ENCODE peak calls at places on chromosomes 12 and 14, in eight cellular contexts. One of them, this sample, is unnamed.
A peak's percentile ranks its signal among the peaks of the same experiment; 100 is the strongest.

GRCh38 chr14:95155044-95155443 is 2.3 kb downstream of the DICER1 start:
- DNase-seq in epithelial cell of esophagus: no peak
- DNase-seq in adrenal gland: no peak
- DNase-seq in GM12878: no peak
- DNase-seq in sigmoid colon: no peak
- DNase-seq in dorsolateral prefrontal cortex: no peak
- DNase-seq in right atrium auricular region: no peak
- DNase-seq in fibroblast of the aortic adventitia: no peak
- DNase-seq in this sample: no peak

GRCh38 chr14:99131632-99132271 is 140.2 kb downstream of the BCL11B start:
- DNase-seq in GM12878: no peak
- DNase-seq in fibroblast of the aortic adventitia: no peak
- DNase-seq in adrenal gland: no peak
- DNase-seq in epithelial cell of esophagus: no peak
- DNase-seq in sigmoid colon: peak; percentile 43
- DNase-seq in dorsolateral prefrontal cortex: no peak
- DNase-seq in right atrium auricular region: peak; percentile 50
- DNase-seq in this sample: no peak

GRCh38 chr12:57215668-57216013 is 953 bp upstream of the NXPH4 start:
- DNase-seq in epithelial cell of esophagus: peak; percentile 53
- DNase-seq in sigmoid colon: no peak
- DNase-seq in dorsolateral prefrontal cortex: no peak
- DNase-seq in right atrium auricular region: no peak
- DNase-seq in adrenal gland: no peak
- DNase-seq in fibroblast of the aortic adventitia: peak; percentile 38
- DNase-seq in GM12878: no peak
- DNase-seq in this sample: no peak

GRCh38 chr12:67426067-67426466 is 156.9 kb downstream of the CAND1 start:
- DNase-seq in sigmoid colon: no peak
- DNase-seq in right atrium auricular region: no peak
- DNase-seq in dorsolateral prefrontal cortex: no peak
- DNase-seq in adrenal gland: peak; percentile 20
- DNase-seq in GM12878: no peak
- DNase-seq in epithelial cell of esophagus: peak; percentile 24
- DNase-seq in fibroblast of the aortic adventitia: peak; percentile 92
- DNase-seq in this sample: no peak

GRCh38 chr12:479161-479560 is 19.4 kb downstream of the B4GALNT3 start:
- DNase-seq in GM12878: no peak
- DNase-seq in adrenal gland: no peak
- DNase-seq in sigmoid colon: no peak
- DNase-seq in fibroblast of the aortic adventitia: no peak
- DNase-seq in epithelial cell of esophagus: no peak
- DNase-seq in right atrium auricular region: no peak
- DNase-seq in dorsolateral prefrontal cortex: no peak
- DNase-seq in this sample: no peak

GRCh38 chr14:49134940-49135339 is 451.2 kb downstream of the RPS29 start:
- DNase-seq in epithelial cell of esophagus: no peak
- DNase-seq in fibroblast of the aortic adventitia: no peak
- DNase-seq in adrenal gland: no peak
- DNase-seq in right atrium auricular region: no peak
- DNase-seq in sigmoid colon: no peak
- DNase-seq in GM12878: no peak
- DNase-seq in dorsolateral prefrontal cortex: no peak
- DNase-seq in this sample: no peak

GRCh38 chr12:80551897-80552296 is 107.9 kb downstream of the PTPRQ start:
- DNase-seq in GM12878: no peak
- DNase-seq in adrenal gland: peak; percentile 21
- DNase-seq in dorsolateral prefrontal cortex: no peak
- DNase-seq in right atrium auricular region: no peak
- DNase-seq in epithelial cell of esophagus: peak; percentile 91
- DNase-seq in sigmoid colon: no peak
- DNase-seq in fibroblast of the aortic adventitia: peak; percentile 97
- DNase-seq in this sample: peak; percentile 99

GRCh38 chr12:98808243-98808895 is 163.3 kb downstream of the APAF1 start:
- DNase-seq in GM12878: no peak
- DNase-seq in sigmoid colon: no peak
- DNase-seq in fibroblast of the aortic adventitia: no peak
- DNase-seq in dorsolateral prefrontal cortex: no peak
- DNase-seq in adrenal gland: no peak
- DNase-seq in right atrium auricular region: no peak
- DNase-seq in epithelial cell of esophagus: no peak
- DNase-seq in this sample: no peak

GRCh38 chr14:97833291-97833690 is 1036.1 kb downstream of the VRK1 start:
- DNase-seq in epithelial cell of esophagus: no peak
- DNase-seq in adrenal gland: no peak
- DNase-seq in fibroblast of the aortic adventitia: no peak
- DNase-seq in dorsolateral prefrontal cortex: no peak
- DNase-seq in sigmoid colon: no peak
- DNase-seq in right atrium auricular region: no peak
- DNase-seq in GM12878: no peak
- DNase-seq in this sample: no peak

GRCh38 chr12:121383601-121384019 is 16.3 kb upstream of the RNF34 start:
- DNase-seq in epithelial cell of esophagus: no peak
- DNase-seq in fibroblast of the aortic adventitia: no peak
- DNase-seq in right atrium auricular region: no peak
- DNase-seq in sigmoid colon: no peak
- DNase-seq in dorsolateral prefrontal cortex: no peak
- DNase-seq in adrenal gland: no peak
- DNase-seq in GM12878: no peak
- DNase-seq in this sample: no peak

GRCh38 chr14:69464829-69465228 is 19.7 kb upstream of the PLEKHD1 start:
- DNase-seq in dorsolateral prefrontal cortex: no peak
- DNase-seq in GM12878: no peak
- DNase-seq in epithelial cell of esophagus: no peak
- DNase-seq in sigmoid colon: no peak
- DNase-seq in adrenal gland: no peak
- DNase-seq in right atrium auricular region: no peak
- DNase-seq in fibroblast of the aortic adventitia: peak; percentile 89
- DNase-seq in this sample: peak; percentile 25

GRCh38 chr14:103130965-103131364 is 7.7 kb downstream of the TNFAIP2 start:
- DNase-seq in epithelial cell of esophagus: peak; percentile 72
- DNase-seq in dorsolateral prefrontal cortex: no peak
- DNase-seq in fibroblast of the aortic adventitia: peak; percentile 87
- DNase-seq in adrenal gland: peak; percentile 73
- DNase-seq in GM12878: no peak
- DNase-seq in right atrium auricular region: no peak
- DNase-seq in sigmoid colon: peak; percentile 89
- DNase-seq in this sample: peak; percentile 66

DNA sequence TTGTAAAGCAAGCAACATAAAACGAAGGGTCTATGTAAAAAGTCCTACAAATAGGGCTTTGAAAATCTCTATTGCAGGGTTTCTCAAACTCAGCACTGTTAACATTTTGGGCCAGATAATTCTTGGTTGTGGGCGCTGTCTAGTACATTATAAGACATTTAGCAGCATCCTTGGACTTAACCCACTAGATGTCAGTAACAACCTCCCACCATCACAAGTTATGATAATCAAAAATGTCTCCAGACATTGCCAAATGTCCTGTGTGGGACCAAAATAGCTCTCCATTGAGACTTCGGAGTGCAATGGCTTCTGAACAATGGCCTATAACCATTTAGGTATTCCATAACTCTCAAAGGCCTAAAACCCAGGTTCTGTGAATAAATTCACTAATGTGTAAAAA is 22.9 kb upstream of the DHRS7 start:
- DNase-seq in dorsolateral prefrontal cortex: no peak
- DNase-seq in GM12878: no peak
- DNase-seq in sigmoid colon: no peak
- DNase-seq in fibroblast of the aortic adventitia: peak; percentile 11
- DNase-seq in adrenal gland: no peak
- DNase-seq in epithelial cell of esophagus: peak; percentile 8
- DNase-seq in right atrium auricular region: no peak
- DNase-seq in this sample: no peak
- TF ChIP-seq CTCF in dorsolateral prefrontal cortex: no peak
- TF ChIP-seq CTCF in GM12878: peak; percentile 36
- TF ChIP-seq CTCF in sigmoid colon: no peak
- TF ChIP-seq CTCF in fibroblast of the aortic adventitia: peak; percentile 5
- TF ChIP-seq CTCF in adrenal gland: no peak
- TF ChIP-seq CTCF in epithelial cell of esophagus: peak; percentile 20
- TF ChIP-seq CTCF in right atrium auricular region: no peak
- TF ChIP-seq CTCF in this sample: no peak

DNA sequence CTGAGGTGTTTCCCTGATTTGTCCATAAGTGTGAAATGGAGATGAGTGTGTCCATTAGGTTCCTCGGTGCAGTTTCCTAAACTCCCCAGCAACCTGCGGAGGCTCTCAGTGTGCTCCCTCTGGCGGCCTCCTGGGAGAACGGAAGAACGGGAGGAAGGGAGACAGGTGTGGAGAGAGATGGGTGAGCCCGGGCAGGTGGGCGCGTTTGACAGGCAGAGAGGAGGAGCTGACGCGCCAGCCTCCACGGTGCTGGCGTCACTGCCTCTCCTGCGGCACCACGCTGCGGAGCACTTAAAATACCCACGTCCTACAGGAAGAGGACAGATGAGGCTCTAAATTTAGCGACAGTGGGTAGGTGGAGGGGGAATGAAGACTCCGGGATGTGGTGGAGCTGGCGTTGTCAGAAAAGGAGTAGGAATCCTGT is 26.8 kb upstream of the PEX5 start:
- DNase-seq in GM12878: no peak
- DNase-seq in sigmoid colon: peak; percentile 60
- DNase-seq in dorsolateral prefrontal cortex: peak; percentile 58
- DNase-seq in fibroblast of the aortic adventitia: peak; percentile 11
- DNase-seq in right atrium auricular region: no peak
- DNase-seq in adrenal gland: peak; percentile 37
- DNase-seq in epithelial cell of esophagus: peak; percentile 74
- DNase-seq in this sample: no peak
- TF ChIP-seq CTCF in GM12878: peak; percentile 38
- TF ChIP-seq CTCF in sigmoid colon: no peak
- TF ChIP-seq CTCF in dorsolateral prefrontal cortex: no peak
- TF ChIP-seq CTCF in fibroblast of the aortic adventitia: peak; percentile 51
- TF ChIP-seq CTCF in right atrium auricular region: no peak
- TF ChIP-seq CTCF in adrenal gland: peak; percentile 50
- TF ChIP-seq CTCF in epithelial cell of esophagus: peak; percentile 94
- TF ChIP-seq CTCF in this sample: peak; percentile 76

GRCh38 chr12:119742700-119743099 is 74.8 kb downstream of the PRKAB1 start:
- DNase-seq in sigmoid colon: no peak
- DNase-seq in dorsolateral prefrontal cortex: no peak
- DNase-seq in epithelial cell of esophagus: no peak
- DNase-seq in adrenal gland: no peak
- DNase-seq in fibroblast of the aortic adventitia: no peak
- DNase-seq in GM12878: no peak
- DNase-seq in right atrium auricular region: no peak
- DNase-seq in this sample: no peak

GRCh38 chr12:119735079-119735478 is 67.1 kb downstream of the PRKAB1 start:
- DNase-seq in right atrium auricular region: no peak
- DNase-seq in GM12878: no peak
- DNase-seq in dorsolateral prefrontal cortex: no peak
- DNase-seq in adrenal gland: no peak
- DNase-seq in sigmoid colon: no peak
- DNase-seq in fibroblast of the aortic adventitia: no peak
- DNase-seq in epithelial cell of esophagus: no peak
- DNase-seq in this sample: no peak

GRCh38 chr12:119746169-119746568 is 78.2 kb downstream of the PRKAB1 start:
- DNase-seq in fibroblast of the aortic adventitia: no peak
- DNase-seq in epithelial cell of esophagus: no peak
- DNase-seq in dorsolateral prefrontal cortex: no peak
- DNase-seq in right atrium auricular region: no peak
- DNase-seq in adrenal gland: no peak
- DNase-seq in sigmoid colon: no peak
- DNase-seq in GM12878: no peak
- DNase-seq in this sample: no peak

GRCh38 chr12:119744900-119745606 is 77.1 kb downstream of the PRKAB1 start:
- DNase-seq in adrenal gland: no peak
- DNase-seq in GM12878: no peak
- DNase-seq in sigmoid colon: no peak
- DNase-seq in epithelial cell of esophagus: no peak
- DNase-seq in right atrium auricular region: no peak
- DNase-seq in dorsolateral prefrontal cortex: no peak
- DNase-seq in fibroblast of the aortic adventitia: no peak
- DNase-seq in this sample: no peak

GRCh38 chr12:119740835-119741234 is 72.9 kb downstream of the PRKAB1 start:
- DNase-seq in sigmoid colon: no peak
- DNase-seq in GM12878: no peak
- DNase-seq in dorsolateral prefrontal cortex: no peak
- DNase-seq in fibroblast of the aortic adventitia: no peak
- DNase-seq in epithelial cell of esophagus: no peak
- DNase-seq in adrenal gland: no peak
- DNase-seq in right atrium auricular region: no peak
- DNase-seq in this sample: no peak
- TF ChIP-seq CTCF in sigmoid colon: no peak
- TF ChIP-seq CTCF in GM12878: no peak
- TF ChIP-seq CTCF in dorsolateral prefrontal cortex: no peak
- TF ChIP-seq CTCF in fibroblast of the aortic adventitia: no peak
- TF ChIP-seq CTCF in epithelial cell of esophagus: no peak
- TF ChIP-seq CTCF in adrenal gland: no peak
- TF ChIP-seq CTCF in right atrium auricular region: no peak
- TF ChIP-seq CTCF in this sample: no peak

DNA sequence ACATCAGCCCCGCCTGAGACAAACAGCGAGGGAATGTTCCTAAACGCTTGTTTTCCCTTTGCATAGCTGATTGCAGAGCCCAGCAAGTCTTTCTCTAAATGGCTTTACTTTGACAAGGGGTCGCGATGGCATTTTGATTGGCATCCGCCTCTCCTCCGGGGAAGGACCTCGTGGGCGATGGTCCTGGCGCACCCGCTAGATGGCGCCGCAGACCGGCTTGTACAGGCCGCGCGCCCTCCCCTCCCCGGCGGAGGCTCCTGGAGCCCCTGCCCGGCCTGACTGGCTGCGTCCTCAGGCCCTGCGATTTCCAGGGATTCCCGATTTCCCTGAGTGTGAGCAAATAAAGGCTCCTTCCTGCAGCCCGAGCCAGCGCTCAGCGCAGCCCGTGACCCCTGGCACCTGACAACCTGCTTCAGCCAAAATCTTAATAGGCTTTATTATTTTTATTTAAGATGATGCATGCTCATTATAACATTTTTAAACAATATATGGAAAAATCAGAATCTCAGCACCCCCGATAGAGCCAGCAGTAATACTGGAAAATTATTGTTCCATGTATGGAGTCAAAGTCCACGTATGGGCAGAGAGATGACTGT is 468.3 kb downstream of the AACS start:
- DNase-seq in fibroblast of the aortic adventitia: peak; percentile 10
- DNase-seq in epithelial cell of esophagus: peak; percentile 14
- DNase-seq in adrenal gland: peak; percentile 24
- DNase-seq in GM12878: no peak
- DNase-seq in sigmoid colon: no peak
- DNase-seq in right atrium auricular region: no peak
- DNase-seq in dorsolateral prefrontal cortex: peak; percentile 19
- DNase-seq in this sample: no peak
- TF ChIP-seq CTCF in fibroblast of the aortic adventitia: peak; percentile 62
- TF ChIP-seq CTCF in epithelial cell of esophagus: peak; percentile 49
- TF ChIP-seq CTCF in adrenal gland: peak; percentile 70
- TF ChIP-seq CTCF in GM12878: peak; percentile 66
- TF ChIP-seq CTCF in sigmoid colon: no peak
- TF ChIP-seq CTCF in right atrium auricular region: peak; percentile 54
- TF ChIP-seq CTCF in dorsolateral prefrontal cortex: peak; percentile 95
- TF ChIP-seq CTCF in this sample: peak; percentile 55

GRCh38 chr12:27840229-27840999 is 60.4 kb upstream of the MANSC4 start:
- DNase-seq in epithelial cell of esophagus: peak; percentile 15
- DNase-seq in GM12878: no peak
- DNase-seq in adrenal gland: no peak
- DNase-seq in right atrium auricular region: no peak
- DNase-seq in sigmoid colon: no peak
- DNase-seq in fibroblast of the aortic adventitia: peak; percentile 28
- DNase-seq in dorsolateral prefrontal cortex: no peak
- DNase-seq in this sample: no peak
- TF ChIP-seq CTCF in epithelial cell of esophagus: peak; percentile 49
- TF ChIP-seq CTCF in GM12878: no peak
- TF ChIP-seq CTCF in adrenal gland: peak; percentile 9
- TF ChIP-seq CTCF in right atrium auricular region: no peak
- TF ChIP-seq CTCF in sigmoid colon: no peak
- TF ChIP-seq CTCF in fibroblast of the aortic adventitia: peak; percentile 64
- TF ChIP-seq CTCF in dorsolateral prefrontal cortex: peak; percentile 10
- TF ChIP-seq CTCF in this sample: peak; percentile 50